ENCODE peak calls at places on chromosomes 1 and 21, in five cellular contexts. One of them, this sample, is unnamed. For H3K4me1, the result is how much of the 10 kb centered on the place peaks cover.

GRCh38 chr1:91727763-91728162 is 158.2 kb downstream of the TGFBR3 start:
- DNase-seq in BE2C: no peak
- DNase-seq in mammary epithelial cell: no peak
- DNase-seq in pancreas: no peak
- DNase-seq in ovary: no peak
- DNase-seq in this sample: no peak

GRCh38 chr1:85344256-85344694 is 67.8 kb upstream of the BCL10 start:
- DNase-seq in mammary epithelial cell: peak
- DNase-seq in ovary: no peak
- DNase-seq in BE2C: peak
- DNase-seq in pancreas: peak
- DNase-seq in this sample: peak

GRCh38 chr1:234473123-234473522 is 5.9 kb downstream of the TARBP1 start:
- DNase-seq in ovary: no peak
- DNase-seq in mammary epithelial cell: no peak
- DNase-seq in pancreas: no peak
- DNase-seq in BE2C: no peak
- DNase-seq in this sample: no peak

GRCh38 chr1:46345281-46345680 is 4.7 kb downstream of the NSUN4 start:
- DNase-seq in BE2C: no peak
- DNase-seq in ovary: no peak
- DNase-seq in pancreas: no peak
- DNase-seq in mammary epithelial cell: no peak
- DNase-seq in this sample: no peak

GRCh38 chr1:78839704-78840277 is 166.7 kb downstream of the ADGRL4 start:
- DNase-seq in mammary epithelial cell: peak
- DNase-seq in pancreas: peak
- DNase-seq in ovary: no peak
- DNase-seq in BE2C: no peak
- DNase-seq in this sample: peak

GRCh38 chr1:46284597-46285564 is 18.5 kb downstream of the LRRC41 start:
- DNase-seq in BE2C: no peak
- DNase-seq in mammary epithelial cell: no peak
- DNase-seq in pancreas: no peak
- DNase-seq in ovary: no peak
- DNase-seq in this sample: no peak

GRCh38 chr1:207032528-207033017 is at the start of gene C1orf116:
- DNase-seq in BE2C: no peak
- DNase-seq in mammary epithelial cell: peak
- DNase-seq in ovary: no peak
- DNase-seq in pancreas: peak
- DNase-seq in this sample: peak

GRCh38 chr1:181190362-181191035 is 102.0 kb downstream of the IER5 start:
- DNase-seq in ovary: no peak
- DNase-seq in BE2C: no peak
- DNase-seq in mammary epithelial cell: no peak
- DNase-seq in pancreas: no peak
- DNase-seq in this sample: peak

GRCh38 chr1:61887921-61888564 is 145.8 kb downstream of the PATJ start:
- DNase-seq in ovary: no peak
- DNase-seq in mammary epithelial cell: no peak
- DNase-seq in BE2C: peak
- DNase-seq in pancreas: no peak
- DNase-seq in this sample: no peak

GRCh38 chr1:102588536-102588935 is 519.8 kb downstream of the COL11A1 start:
- DNase-seq in pancreas: no peak
- DNase-seq in ovary: no peak
- DNase-seq in mammary epithelial cell: no peak
- DNase-seq in BE2C: peak
- DNase-seq in this sample: no peak

GRCh38 chr1:247332215-247332900 is 691 bp upstream of the ZNF496 start:
- DNase-seq in pancreas: peak
- DNase-seq in BE2C: peak
- DNase-seq in ovary: peak
- DNase-seq in mammary epithelial cell: peak
- DNase-seq in this sample: peak

GRCh38 chr1:94383966-94384408 is 34.2 kb upstream of the ABCD3 start:
- DNase-seq in pancreas: peak
- DNase-seq in BE2C: no peak
- DNase-seq in mammary epithelial cell: no peak
- DNase-seq in ovary: no peak
- DNase-seq in this sample: no peak

GRCh38 chr1:53244126-53244525 is 5.8 kb upstream of the MAGOH start:
- DNase-seq in ovary: no peak
- DNase-seq in BE2C: no peak
- DNase-seq in pancreas: no peak
- DNase-seq in mammary epithelial cell: no peak
- DNase-seq in this sample: no peak

GRCh38 chr21:38507374-38507942 is 9.2 kb upstream of the ERG start:
- DNase-seq in mammary epithelial cell: no peak
- DNase-seq in pancreas: no peak
- DNase-seq in BE2C: no peak
- DNase-seq in ovary: no peak
- DNase-seq in this sample: no peak

GRCh38 chr1:31239653-31240241 is at the start of gene NKAIN1:
- DNase-seq in ovary: no peak
- DNase-seq in pancreas: no peak
- DNase-seq in mammary epithelial cell: peak
- DNase-seq in BE2C: peak
- DNase-seq in this sample: peak

GRCh38 chr1:98344726-98345125 is 316.8 kb upstream of the SNX7 start:
- DNase-seq in BE2C: no peak
- DNase-seq in pancreas: no peak
- DNase-seq in ovary: no peak
- DNase-seq in mammary epithelial cell: no peak
- DNase-seq in this sample: no peak

GRCh38 chr1:3451994-3452865 is 2.2 kb upstream of the ARHGEF16 start:
- DNase-seq in BE2C: no peak
- DNase-seq in ovary: no peak
- DNase-seq in mammary epithelial cell: no peak
- DNase-seq in pancreas: no peak
- DNase-seq in this sample: no peak

GRCh38 chr1:172499636-172500141 is 33.3 kb upstream of the SUCO start:
- DNase-seq in BE2C: no peak
- DNase-seq in ovary: no peak
- DNase-seq in mammary epithelial cell: peak
- DNase-seq in pancreas: peak
- DNase-seq in this sample: peak

GRCh38 chr21:25563399-25564116 is 43.7 kb downstream of the MRPL39 start:
- DNase-seq in ovary: no peak
- DNase-seq in pancreas: no peak
- DNase-seq in BE2C: no peak
- DNase-seq in mammary epithelial cell: no peak
- DNase-seq in this sample: no peak

GRCh38 chr1:162498442-162498785 is 796 bp downstream of the UHMK1 start:
- DNase-seq in BE2C: no peak
- DNase-seq in pancreas: no peak
- DNase-seq in mammary epithelial cell: peak
- DNase-seq in ovary: no peak
- DNase-seq in this sample: no peak

GRCh38 chr1:180646547-180646946 is 14.7 kb downstream of the XPR1 start:
- DNase-seq in pancreas: no peak
- DNase-seq in mammary epithelial cell: no peak
- DNase-seq in ovary: no peak
- DNase-seq in BE2C: no peak
- DNase-seq in this sample: no peak

GRCh38 chr1:223720987-223721591 is 8.8 kb downstream of the CAPN2 start:
- DNase-seq in BE2C: no peak
- DNase-seq in ovary: no peak
- DNase-seq in pancreas: peak
- DNase-seq in mammary epithelial cell: no peak
- DNase-seq in this sample: no peak

GRCh38 chr1:182630586-182630985 is 26.4 kb upstream of the RGS16 start:
- DNase-seq in ovary: no peak
- DNase-seq in pancreas: no peak
- DNase-seq in mammary epithelial cell: no peak
- DNase-seq in BE2C: no peak
- DNase-seq in this sample: no peak

GRCh38 chr1:156638596-156638995 is 3.3 kb upstream of the BCAN start:
- DNase-seq in BE2C: no peak
- DNase-seq in mammary epithelial cell: no peak
- DNase-seq in ovary: no peak
- DNase-seq in pancreas: no peak
- DNase-seq in this sample: no peak

DNA sequence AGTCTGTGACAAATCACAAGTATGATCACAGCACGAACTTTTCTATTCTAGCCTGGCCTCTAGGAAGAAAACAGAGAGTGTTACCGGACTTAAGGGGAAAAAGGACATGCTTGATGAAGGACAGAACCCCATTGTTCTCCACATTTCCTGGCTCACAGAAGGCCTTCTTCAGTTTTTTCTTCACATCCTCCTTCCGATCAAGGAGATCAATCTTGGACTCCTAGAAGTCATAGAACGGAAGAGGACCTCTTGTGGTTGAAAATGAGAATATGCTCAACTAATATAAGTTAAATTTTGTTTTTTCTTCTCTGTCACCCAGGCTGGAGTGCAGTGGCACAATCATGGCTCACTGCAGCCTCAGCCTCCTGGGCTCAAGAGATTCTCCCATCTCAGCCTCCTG is 30.3 kb downstream of the YARS1 start:
- DNase-seq in BE2C: no peak
- DNase-seq in mammary epithelial cell: no peak
- DNase-seq in ovary: no peak
- DNase-seq in pancreas: no peak
- DNase-seq in this sample: no peak
- H3K4me1 ChIP-seq in BE2C: under half
- H3K4me1 ChIP-seq in mammary epithelial cell: under half
- H3K4me1 ChIP-seq in ovary: under half
- H3K4me1 ChIP-seq in pancreas: under half
- H3K4me1 ChIP-seq in this sample: under half

GRCh38 chr1:67759692-67760029 is 73.6 kb downstream of the GNG12 start:
- DNase-seq in mammary epithelial cell: peak
- DNase-seq in pancreas: no peak
- DNase-seq in ovary: no peak
- DNase-seq in BE2C: no peak
- DNase-seq in this sample: no peak
- TF ChIP-seq CTCF in mammary epithelial cell: no peak
- TF ChIP-seq CTCF in pancreas: no peak
- TF ChIP-seq CTCF in ovary: no peak
- TF ChIP-seq CTCF in BE2C: no peak
- TF ChIP-seq CTCF in this sample: no peak

GRCh38 chr1:1183833-1184775 is 10.4 kb downstream of the TTLL10 start:
- DNase-seq in BE2C: peak
- DNase-seq in pancreas: no peak
- DNase-seq in ovary: no peak
- DNase-seq in mammary epithelial cell: no peak
- DNase-seq in this sample: peak
- H3K4me3 ChIP-seq in BE2C: no peak
- H3K4me3 ChIP-seq in pancreas: no peak
- H3K4me3 ChIP-seq in ovary: no peak
- H3K4me3 ChIP-seq in mammary epithelial cell: no peak
- H3K4me3 ChIP-seq in this sample: no peak

GRCh38 chr1:2275796-2276536 is 47.8 kb downstream of the SKI start:
- DNase-seq in ovary: no peak
- DNase-seq in pancreas: no peak
- DNase-seq in mammary epithelial cell: no peak
- DNase-seq in BE2C: no peak
- DNase-seq in this sample: no peak
- H3K4me1 ChIP-seq in ovary: half or more
- H3K4me1 ChIP-seq in pancreas: under half
- H3K4me1 ChIP-seq in mammary epithelial cell: under half
- H3K4me1 ChIP-seq in BE2C: under half
- H3K4me1 ChIP-seq in this sample: under half

GRCh38 chr21:42370894-42371654 is 4.7 kb upstream of the TFF1 start:
- DNase-seq in mammary epithelial cell: no peak
- DNase-seq in BE2C: no peak
- DNase-seq in ovary: no peak
- DNase-seq in pancreas: no peak
- DNase-seq in this sample: no peak
- TF ChIP-seq CTCF in mammary epithelial cell: no peak
- TF ChIP-seq CTCF in BE2C: no peak
- TF ChIP-seq CTCF in ovary: no peak
- TF ChIP-seq CTCF in pancreas: no peak
- TF ChIP-seq CTCF in this sample: no peak

GRCh38 chr21:45011426-45011825 is 63.0 kb upstream of the ADARB1 start:
- DNase-seq in mammary epithelial cell: no peak
- DNase-seq in ovary: no peak
- DNase-seq in pancreas: no peak
- DNase-seq in BE2C: peak
- DNase-seq in this sample: no peak
- H3K4me3 ChIP-seq in mammary epithelial cell: no peak
- H3K4me3 ChIP-seq in ovary: no peak
- H3K4me3 ChIP-seq in pancreas: no peak
- H3K4me3 ChIP-seq in BE2C: no peak
- H3K4me3 ChIP-seq in this sample: no peak